ENCODE peak calls at places on chromosome 2, in eight cellular contexts. R, W, E, M, K, F, J and P are unnamed samples.
A peak's percentile ranks its signal among the peaks of the same experiment; 100 is the strongest.

GRCh38 chr2:449246-450067 is 161.6 kb upstream of the ALKAL2 start:
- DNase-seq in W (no peak), R (no peak), J (no peak), M (no peak), E (peak; percentile 22), F (no peak), K (no peak), P (no peak)

GRCh38 chr2:26333286-26333685 is 12.7 kb upstream of the SELENOI start:
- DNase-seq in J (no peak), R (no peak), W (no peak), M (no peak), E (peak; percentile 54), K (no peak), F (no peak), P (no peak)

GRCh38 chr2:217797661-217798069 is 205.1 kb downstream of the TNS1 start:
- DNase-seq in R (no peak), W (no peak), K (peak; percentile 17), F (no peak), J (peak; percentile 61), E (no peak), M (no peak), P (peak; percentile 87)

GRCh38 chr2:236498369-236498768 is 71.3 kb upstream of the ACKR3 start:
- DNase-seq in E (no peak), F (no peak), R (no peak), K (no peak), J (no peak), W (no peak), M (no peak), P (no peak)

GRCh38 chr2:124063596-124063995 is 38.5 kb downstream of the CNTNAP5 start:
- DNase-seq in F (no peak), K (no peak), M (no peak), R (no peak), W (no peak), J (no peak), E (no peak), P (no peak)

GRCh38 chr2:209411718-209412117 is 12.1 kb upstream of the MAP2 start:
- DNase-seq in K (no peak), F (no peak), R (no peak), W (no peak), M (no peak), E (no peak), J (no peak), P (no peak)

GRCh38 chr2:189217546-189217945 is 38.0 kb upstream of the COL5A2 start:
- DNase-seq in J (no peak), R (no peak), W (no peak), E (peak; percentile 100), K (no peak), F (no peak), M (no peak), P (no peak)

GRCh38 chr2:161400076-161400475 is 16.0 kb upstream of the TBR1 start:
- DNase-seq in J (no peak), M (no peak), R (no peak), E (no peak), F (no peak), K (no peak), W (no peak), P (no peak)

GRCh38 chr2:39875182-39875913 is 96.3 kb upstream of the THUMPD2 start:
- DNase-seq in M (peak; percentile 91), F (no peak), W (no peak), J (peak; percentile 45), R (no peak), E (no peak), K (no peak), P (no peak)

GRCh38 chr2:18311413-18311812 is 249.0 kb downstream of the RDH14 start:
- DNase-seq in M (peak; percentile 21), F (no peak), J (no peak), K (no peak), W (no peak), R (no peak), E (no peak), P (no peak)

GRCh38 chr2:200664770-200665494 is 79.1 kb downstream of the AOX1 start:
- DNase-seq in F (no peak), R (no peak), E (no peak), M (no peak), J (no peak), K (no peak), W (no peak), P (no peak)
- H3K27ac ChIP-seq in F (no peak overlapping the region), R (no peak overlapping the region), E (no peak overlapping the region), M (no peak overlapping the region), J (no peak overlapping the region), K (no peak overlapping the region), W (no peak overlapping the region), P (no peak overlapping the region)

GRCh38 chr2:66522591-66523379 is 87.9 kb downstream of the MEIS1 start:
- DNase-seq in J (no peak), M (no peak), F (no peak), E (no peak), K (no peak), W (no peak), R (no peak), P (no peak)
- H3K27ac ChIP-seq in J (no peak overlapping the region), M (no peak overlapping the region), F (no peak overlapping the region), E (no peak overlapping the region), K (no peak overlapping the region), W (no peak overlapping the region), R (no peak overlapping the region), P (no peak overlapping the region)

GRCh38 chr2:233081232-233081730 is 21.1 kb downstream of the INPP5D start:
- DNase-seq in M (no peak), W (no peak), R (no peak), E (no peak), J (no peak), F (no peak), K (no peak), P (no peak)
- H3K27ac ChIP-seq in M (no peak overlapping the region), W (peak overlapping the region; percentile 78), R (no peak overlapping the region), E (no peak overlapping the region), J (no peak overlapping the region), F (no peak overlapping the region), K (peak overlapping the region; percentile 98), P (no peak overlapping the region)

GRCh38 chr2:28340312-28341202 is 52.1 kb upstream of the FOSL2 start:
- DNase-seq in M (no peak), F (no peak), K (no peak), J (no peak), R (peak; percentile 51), W (peak; percentile 46), E (no peak), P (peak; percentile 26)

GRCh38 chr2:28336993-28337627 is 55.5 kb upstream of the FOSL2 start:
- DNase-seq in W (peak; percentile 43), M (no peak), R (no peak), E (no peak), J (no peak), K (no peak), F (no peak), P (no peak)

GRCh38 chr2:28339516-28340175 is 53.0 kb upstream of the FOSL2 start:
- DNase-seq in E (no peak), R (peak; percentile 71), K (no peak), W (peak; percentile 43), M (no peak), F (no peak), J (no peak), P (peak; percentile 46)

GRCh38 chr2:28338046-28338753 is 54.5 kb upstream of the FOSL2 start:
- DNase-seq in M (peak; percentile 63), F (no peak), E (peak; percentile 42), J (peak; percentile 83), W (peak; percentile 50), R (peak; percentile 90), K (no peak), P (peak; percentile 86)

GRCh38 chr2:28338754-28339325 is 53.8 kb upstream of the FOSL2 start:
- DNase-seq in F (no peak), M (no peak), E (no peak), K (no peak), R (peak; percentile 57), J (no peak), W (peak; percentile 35), P (no peak)
- H3K27ac ChIP-seq in F (no peak overlapping the region), M (peak overlapping the region; percentile 77), E (no peak overlapping the region), K (no peak overlapping the region), R (no peak overlapping the region), J (peak overlapping the region; percentile 84), W (peak overlapping the region; percentile 26), P (peak overlapping the region; percentile 62)

GRCh38 chr2:56580242-56580641 is 396.5 kb downstream of the CCDC85A start:
- DNase-seq in J (no peak), E (no peak), K (no peak), R (no peak), M (no peak), W (no peak), F (no peak), P (no peak)
- H3K27ac ChIP-seq in J (no peak overlapping the region), E (no peak overlapping the region), K (no peak overlapping the region), R (no peak overlapping the region), M (no peak overlapping the region), W (no peak overlapping the region), F (no peak overlapping the region), P (no peak overlapping the region)

GRCh38 chr2:56185101-56185581 is 1.4 kb downstream of the CCDC85A start:
- DNase-seq in K (no peak), R (no peak), W (peak; percentile 48), M (no peak), J (peak; percentile 31), E (peak; percentile 24), F (no peak), P (peak; percentile 63)
- H3K27ac ChIP-seq in K (no peak overlapping the region), R (no peak overlapping the region), W (peak overlapping the region; percentile 30), M (no peak overlapping the region), J (no peak overlapping the region), E (no peak overlapping the region), F (no peak overlapping the region), P (no peak overlapping the region)

DNA sequence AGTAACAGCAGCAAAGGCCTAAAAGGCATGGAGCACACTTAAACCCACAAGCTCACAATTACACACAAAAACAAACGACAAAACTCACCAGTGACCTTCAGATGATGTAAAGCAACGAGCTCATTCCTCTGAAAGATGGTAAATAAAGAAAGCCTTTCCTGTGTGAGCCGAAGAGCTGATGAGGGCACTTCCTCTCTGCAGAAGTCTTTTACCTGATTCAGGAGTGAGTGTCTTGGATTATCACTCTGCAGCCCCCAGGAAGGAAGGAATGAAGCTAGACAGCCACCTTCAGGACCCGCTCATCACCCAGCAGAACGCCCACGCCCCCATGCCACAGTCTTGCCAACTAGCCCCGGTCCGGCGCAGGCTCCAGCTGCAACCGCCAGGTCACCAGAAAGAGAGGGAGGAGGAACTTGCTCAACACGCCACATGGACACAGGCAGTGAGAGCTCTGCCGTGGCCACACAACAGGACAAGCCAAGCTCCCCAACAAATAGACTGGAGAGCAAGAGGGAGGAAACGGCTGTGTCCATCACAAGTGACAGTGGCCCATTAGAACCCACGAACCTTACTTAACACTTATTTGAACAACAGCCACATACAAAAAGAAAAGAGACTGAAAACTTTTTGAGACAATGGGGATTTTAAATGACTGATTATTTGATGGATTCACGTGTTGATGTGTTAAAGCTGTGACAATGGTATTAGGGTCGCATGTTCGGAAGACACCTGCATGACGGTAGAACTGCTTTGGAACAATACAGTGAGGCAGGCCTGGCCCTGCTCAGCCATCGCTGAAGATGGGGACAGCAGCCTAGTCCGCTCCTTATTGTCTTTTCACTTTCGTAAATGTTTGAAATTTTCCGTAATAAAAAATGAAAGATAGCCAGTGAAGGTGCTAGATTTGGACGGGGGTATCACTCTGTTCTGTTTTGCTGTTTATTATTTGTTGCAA is 127.3 kb downstream of the HDAC4 start:
- DNase-seq in M (no peak), K (no peak), J (peak; percentile 13), F (no peak), R (peak; percentile 76), W (peak; percentile 42), E (no peak), P (no peak)
- H3K27ac ChIP-seq in M (peak overlapping the region; percentile 94), K (no peak overlapping the region), J (peak overlapping the region; percentile 70), F (no peak overlapping the region), R (no peak overlapping the region), W (no peak overlapping the region), E (no peak overlapping the region), P (peak overlapping the region; percentile 93)